ENCODE peak calls at places on chromosomes 2 and 18, in six cellular contexts. T, N, D, H, F and L are unnamed samples.
A peak's percentile ranks its signal among the peaks of the same experiment; 100 is the strongest.

GRCh38 chr2:54455584-54456525 is at the start of gene SPTBN1:
- DNase-seq in T (peak; percentile 73), D (no peak), F (peak; percentile 96), H (peak; percentile 93), N (peak; percentile 92), L (peak; percentile 90)

GRCh38 chr18:48922203-48922800 is 28.5 kb downstream of the SMAD7 start:
- DNase-seq in H (no peak), T (peak; percentile 1), N (no peak), D (no peak), F (no peak), L (no peak)

GRCh38 chr2:189685540-189686229 is 11.2 kb downstream of the ANKAR start:
- DNase-seq in N (no peak), H (no peak), D (no peak), T (no peak), F (no peak), L (no peak)

GRCh38 chr2:9057939-9058761 is 54.7 kb upstream of the MBOAT2 start:
- DNase-seq in N (no peak), H (no peak), F (no peak), D (no peak), T (peak; percentile 15), L (no peak)

GRCh38 chr2:225117061-225117716 is 74.9 kb upstream of the DOCK10 start:
- DNase-seq in T (no peak), H (no peak), N (no peak), F (no peak), D (no peak), L (no peak)

GRCh38 chr18:53906681-53907080 is 317.8 kb downstream of the MBD2 start:
- DNase-seq in N (no peak), D (no peak), H (peak; percentile 6), T (no peak), F (no peak), L (no peak)

GRCh38 chr2:234710587-234710986 is 213.7 kb upstream of the ARL4C start:
- DNase-seq in T (no peak), F (no peak), D (no peak), N (no peak), H (no peak), L (no peak)

GRCh38 chr2:72980535-72981217 is 63.4 kb downstream of the EMX1 start:
- DNase-seq in D (no peak), H (no peak), F (no peak), T (peak; percentile 23), N (no peak), L (no peak)

GRCh38 chr2:54557601-54558187 is 101.6 kb downstream of the SPTBN1 start:
- DNase-seq in H (peak; percentile 78), T (peak; percentile 78), N (no peak), D (peak; percentile 61), F (peak; percentile 71), L (no peak)

GRCh38 chr2:43130548-43130875 is 95.9 kb downstream of the ZFP36L2 start:
- DNase-seq in T (no peak), D (no peak), N (no peak), H (no peak), F (peak; percentile 64), L (no peak)

GRCh38 chr2:134252092-134252775 is 1.6 kb upstream of the MGAT5 start:
- DNase-seq in N (no peak), H (no peak), F (no peak), T (no peak), D (no peak), L (no peak)

GRCh38 chr2:166593403-166593802 is 99.4 kb upstream of the SCN7A start:
- DNase-seq in D (no peak), N (no peak), T (no peak), F (no peak), H (no peak), L (no peak)

GRCh38 chr18:49096021-49096420 is 145.3 kb upstream of the SMAD7 start:
- DNase-seq in F (no peak), H (no peak), T (no peak), N (no peak), D (no peak), L (no peak)

GRCh38 chr2:16653083-16653375 is 12.6 kb downstream of the CYRIA start:
- DNase-seq in F (peak; percentile 78), T (no peak), D (no peak), H (no peak), N (no peak), L (no peak)

GRCh38 chr18:46916551-46917107 is 678 bp downstream of the PIAS2 start:
- DNase-seq in H (no peak), N (no peak), F (no peak), T (peak; percentile 29), D (no peak), L (peak; percentile 58)

GRCh38 chr2:25086070-25086560 is 44.2 kb downstream of the EFR3B start:
- DNase-seq in N (no peak), T (no peak), D (no peak), F (no peak), H (no peak), L (no peak)

GRCh38 chr18:54003195-54003594 is 221.3 kb downstream of the MBD2 start:
- DNase-seq in D (no peak), F (no peak), T (no peak), H (no peak), N (no peak), L (no peak)

GRCh38 chr2:136305517-136306192 is 187.7 kb upstream of the CXCR4 start:
- DNase-seq in T (no peak), H (no peak), N (no peak), D (peak; percentile 15), F (no peak), L (no peak)

GRCh38 chr2:36468463-36469266 is 113.1 kb downstream of the CRIM1 start:
- DNase-seq in N (no peak), D (no peak), H (no peak), F (no peak), T (no peak), L (no peak)

GRCh38 chr2:14910659-14911058 is 278.1 kb downstream of the LRATD1 start:
- DNase-seq in N (no peak), T (no peak), D (no peak), F (no peak), H (no peak), L (no peak)

GRCh38 chr18:3892141-3892540 is 442.2 kb downstream of the TGIF1 start:
- DNase-seq in T (no peak), H (no peak), D (no peak), F (no peak), N (no peak), L (no peak)

GRCh38 chr2:64807417-64807816 is 153.7 kb upstream of the SERTAD2 start:
- DNase-seq in H (no peak), F (no peak), N (no peak), T (peak; percentile 54), D (peak; percentile 13), L (no peak)

GRCh38 chr2:201517094-201517493 is 65.6 kb downstream of the STRADB start:
- DNase-seq in T (no peak), F (no peak), H (no peak), N (no peak), D (no peak), L (no peak)

GRCh38 chr2:45083175-45083574 is 73.9 kb upstream of the SIX2 start:
- DNase-seq in F (no peak), D (no peak), N (no peak), T (no peak), H (no peak), L (no peak)

GRCh38 chr2:157747695-157748370 is 119.2 kb upstream of the ACVR1C start:
- DNase-seq in H (no peak), N (no peak), T (no peak), F (peak; percentile 66), D (no peak), L (no peak)

GRCh38 chr2:119800376-119800902 is 40.7 kb downstream of the PTPN4 start:
- DNase-seq in N (no peak), T (no peak), H (no peak), D (no peak), F (no peak), L (no peak)

GRCh38 chr2:173149491-173149890 is 73.8 kb downstream of the MAP3K20 start:
- DNase-seq in F (no peak), N (no peak), T (no peak), D (peak; percentile 1), H (no peak), L (no peak)

GRCh38 chr18:3654442-3655253 is 204.7 kb downstream of the TGIF1 start:
- DNase-seq in N (no peak), H (no peak), F (no peak), T (no peak), D (no peak), L (no peak)

GRCh38 chr18:32349728-32350395 is 120.8 kb downstream of the GAREM1 start:
- DNase-seq in F (peak; percentile 85), D (no peak), N (peak; percentile 33), T (peak; percentile 18), H (peak; percentile 76), L (no peak)

GRCh38 chr2:160747771-160748170 is 254.2 kb upstream of the RBMS1 start:
- DNase-seq in D (no peak), T (no peak), N (no peak), H (no peak), F (no peak), L (peak; percentile 1)

GRCh38 chr18:57668021-57668420 is 46.4 kb upstream of the NARS1 start:
- DNase-seq in D (no peak), H (no peak), N (no peak), F (no peak), T (no peak), L (no peak)

GRCh38 chr2:184945306-184945705 is 347.0 kb downstream of the ZNF804A start:
- DNase-seq in N (no peak), F (no peak), H (peak; percentile 4), D (no peak), T (no peak), L (no peak)

GRCh38 chr18:21949326-21950015 is 208.9 kb downstream of the MIB1 start:
- DNase-seq in F (no peak), N (no peak), H (no peak), D (no peak), T (no peak), L (no peak)

GRCh38 chr2:98634406-98635092 is 26.2 kb downstream of the UNC50 start:
- DNase-seq in T (peak; percentile 78), F (no peak), H (no peak), N (no peak), D (no peak), L (no peak)

GRCh38 chr2:146837857-146838256 is 1007.0 kb upstream of the ACVR2A start:
- DNase-seq in H (peak; percentile 22), D (no peak), N (no peak), F (no peak), T (no peak), L (no peak)

GRCh38 chr2:85628658-85629057 is 12.7 kb downstream of the USP39 start:
- DNase-seq in N (no peak), F (no peak), T (no peak), D (no peak), H (no peak), L (no peak)